ENCODE peak calls at places on chromosomes 12 and 14, in four cellular contexts. Q is A549, Z is progenitor cell of endocrine pancreas, D is epithelial cell of esophagus. R is an unnamed sample.

GRCh38 chr14:106665814-106666213 is 1139.4 kb downstream of the TMEM121 start:
- DNase-seq in Q (no peak), Z (no peak), D (no peak), R (no peak)

GRCh38 chr14:90319173-90319572 is 12.6 kb downstream of the NRDE2 start:
- DNase-seq in Q (no peak), Z (no peak), D (no peak), R (no peak)

GRCh38 chr12:66044731-66045130 is 85.8 kb downstream of the LLPH start:
- DNase-seq in Q (peak), Z (no peak), D (peak), R (no peak)

GRCh38 chr14:32027255-32027939 is 49.7 kb upstream of the ARHGAP5 start:
- DNase-seq in Q (peak), Z (no peak), D (peak), R (no peak)

GRCh38 chr14:53963491-53964227 is 7.0 kb upstream of the BMP4 start:
- DNase-seq in Q (peak), Z (peak), D (peak), R (peak)

GRCh38 chr14:74531467-74531866 is 37.9 kb downstream of the ISCA2 start:
- DNase-seq in Q (peak), Z (no peak), D (peak), R (no peak)

GRCh38 chr14:105879867-105880561 is 353.6 kb downstream of the TMEM121 start:
- DNase-seq in Q (no peak), Z (no peak), D (no peak), R (peak)

GRCh38 chr14:41541333-41541732 is 65.3 kb upstream of the LRFN5 start:
- DNase-seq in Q (no peak), Z (no peak), D (no peak), R (no peak)

GRCh38 chr12:96416033-96416790 is 16.0 kb upstream of the CDK17 start:
- DNase-seq in Q (peak), Z (no peak), D (peak), R (no peak)

GRCh38 chr14:88612981-88613380 is 50.1 kb downstream of the ZC3H14 start:
- DNase-seq in Q (no peak), Z (no peak), D (no peak), R (no peak)

GRCh38 chr14:22123188-22123560 is 449.6 kb upstream of the OR4E1 start:
- DNase-seq in Q (no peak), Z (no peak), D (peak), R (no peak)

GRCh38 chr12:27652174-27652763 is 44.0 kb upstream of the REP15 start:
- DNase-seq in Q (peak), Z (peak), D (peak), R (no peak)

GRCh38 chr12:57693317-57693658 is 644 bp upstream of the OS9 start:
- DNase-seq in Q (no peak), Z (no peak), D (peak), R (no peak)

GRCh38 chr14:93103392-93104080 is 12.2 kb downstream of the ITPK1 start:
- DNase-seq in Q (no peak), Z (no peak), D (no peak), R (no peak)

GRCh38 chr14:52527052-52527451 is 25.3 kb downstream of the TXNDC16 start:
- DNase-seq in Q (no peak), Z (no peak), D (no peak), R (no peak)

GRCh38 chr14:32232481-32232880 is 29.4 kb upstream of the RNU6-8 start:
- DNase-seq in Q (no peak), Z (no peak), D (peak), R (no peak)

GRCh38 chr12:96131230-96131788 is 62.9 kb upstream of the ELK3 start:
- DNase-seq in Q (no peak), Z (no peak), D (no peak), R (no peak)

GRCh38 chr12:26195250-26195640 is at the start of gene SSPN:
- DNase-seq in Q (peak), Z (peak), D (peak), R (peak)

GRCh38 chr12:7501031-7501585 is 2.5 kb downstream of the CD163 start:
- DNase-seq in Q (peak), Z (no peak), D (peak), R (no peak)

GRCh38 chr12:104138747-104139186 is 757 bp upstream of the NFYB start:
- DNase-seq in Q (peak), Z (no peak), D (no peak), R (no peak)

GRCh38 chr12:118064608-118065007 is 3.6 kb upstream of the WSB2 start:
- DNase-seq in Q (no peak), Z (no peak), D (no peak), R (no peak)
- TF ChIP-seq CTCF in Q (no peak), Z (peak), D (no peak), R (peak)

DNA sequence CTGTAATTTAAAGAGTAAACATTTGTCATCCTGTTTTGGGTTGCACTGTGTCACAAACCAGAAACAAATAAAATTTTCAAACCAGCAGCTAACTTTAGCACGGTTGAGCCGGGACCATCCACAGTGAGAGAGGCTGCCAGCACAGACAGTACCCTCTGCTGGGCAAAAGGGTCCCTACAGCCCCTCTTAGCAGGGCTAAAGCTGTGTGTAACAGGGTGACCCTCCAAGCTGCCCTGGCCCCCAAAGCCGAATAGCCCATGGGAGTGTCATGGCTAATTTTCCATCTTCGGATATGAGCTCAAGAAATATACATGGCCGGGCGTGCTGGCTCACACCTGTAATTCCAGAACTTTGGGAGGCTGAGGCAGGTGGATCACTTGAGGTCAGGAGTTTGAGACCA is 157.1 kb upstream of the GRIN2B start:
- DNase-seq in Q (peak), Z (peak), D (no peak), R (no peak)
- TF ChIP-seq CTCF in Q (no peak), Z (peak), D (no peak), R (peak)

DNA sequence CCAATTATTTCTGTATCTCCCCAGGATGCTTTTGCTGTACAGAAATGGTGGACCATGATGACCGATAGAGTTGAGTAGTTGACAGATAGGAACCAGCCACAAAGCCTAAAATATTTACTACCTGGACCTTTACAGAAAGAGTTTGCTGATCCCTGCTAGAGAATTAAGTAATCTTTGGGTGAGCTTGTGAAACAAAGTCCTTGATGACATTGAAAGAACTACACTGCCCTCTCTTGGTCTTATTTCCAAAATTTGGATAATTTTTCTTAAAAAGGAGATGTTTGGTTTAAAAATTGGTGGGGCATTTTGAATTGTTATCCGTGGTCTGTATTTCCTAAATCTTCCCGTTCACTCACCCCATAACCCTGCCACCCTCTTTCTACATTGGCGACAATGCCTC is 13.7 kb upstream of the TCTN1 start:
- DNase-seq in Q (peak), Z (no peak), D (peak), R (no peak)
- TF ChIP-seq CTCF in Q (peak), Z (peak), D (peak), R (peak)

GRCh38 chr12:81615031-81615430 is 144.1 kb downstream of the PPFIA2 start:
- DNase-seq in Q (no peak), Z (no peak), D (no peak), R (no peak)

GRCh38 chr12:81610955-81611889 is 147.9 kb downstream of the PPFIA2 start:
- DNase-seq in Q (peak), Z (no peak), D (peak), R (no peak)
- TF ChIP-seq CTCF in Q (peak), Z (peak), D (peak), R (peak)

GRCh38 chr12:116524964-116525379 is 34.2 kb upstream of the MAP1LC3B2 start:
- DNase-seq in Q (peak), Z (no peak), D (peak), R (no peak)
- TF ChIP-seq CTCF in Q (peak), Z (no peak), D (no peak), R (no peak)

DNA sequence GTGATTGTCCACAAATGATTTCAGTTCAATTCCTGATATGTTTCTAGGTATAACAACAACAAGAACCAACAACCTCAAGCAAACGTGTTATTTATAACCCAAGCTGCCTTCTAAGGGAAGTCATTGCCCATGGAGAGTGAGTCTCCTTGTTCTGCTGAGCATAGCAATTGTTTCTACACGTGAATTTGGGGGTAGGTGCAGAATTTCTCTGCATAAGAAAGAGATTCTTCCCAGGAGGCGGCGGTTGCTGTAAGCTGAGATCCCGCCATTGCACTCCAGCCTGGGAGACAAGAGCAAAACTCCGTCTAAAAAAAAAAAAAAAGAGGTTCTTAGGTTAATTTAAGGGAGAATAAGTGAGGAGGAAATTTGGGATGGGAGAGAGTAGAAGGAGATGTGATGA is 226.5 kb upstream of the PELI2 start:
- DNase-seq in Q (no peak), Z (no peak), D (no peak), R (no peak)
- TF ChIP-seq CTCF in Q (no peak), Z (no peak), D (no peak), R (no peak)

GRCh38 chr12:99765469-99766114 is 118.0 kb downstream of the GARIN6 start:
- DNase-seq in Q (no peak), Z (no peak), D (no peak), R (no peak)

GRCh38 chr12:99769581-99769980 is 122.0 kb downstream of the GARIN6 start:
- DNase-seq in Q (no peak), Z (no peak), D (no peak), R (no peak)

GRCh38 chr12:99766408-99766807 is 118.9 kb downstream of the GARIN6 start:
- DNase-seq in Q (no peak), Z (no peak), D (peak), R (no peak)

GRCh38 chr12:99768758-99769157 is 121.2 kb downstream of the GARIN6 start:
- DNase-seq in Q (no peak), Z (no peak), D (no peak), R (no peak)

GRCh38 chr12:99767809-99768208 is 120.3 kb downstream of the GARIN6 start:
- DNase-seq in Q (peak), Z (no peak), D (peak), R (no peak)
- TF ChIP-seq CTCF in Q (peak), Z (peak), D (peak), R (peak)

DNA sequence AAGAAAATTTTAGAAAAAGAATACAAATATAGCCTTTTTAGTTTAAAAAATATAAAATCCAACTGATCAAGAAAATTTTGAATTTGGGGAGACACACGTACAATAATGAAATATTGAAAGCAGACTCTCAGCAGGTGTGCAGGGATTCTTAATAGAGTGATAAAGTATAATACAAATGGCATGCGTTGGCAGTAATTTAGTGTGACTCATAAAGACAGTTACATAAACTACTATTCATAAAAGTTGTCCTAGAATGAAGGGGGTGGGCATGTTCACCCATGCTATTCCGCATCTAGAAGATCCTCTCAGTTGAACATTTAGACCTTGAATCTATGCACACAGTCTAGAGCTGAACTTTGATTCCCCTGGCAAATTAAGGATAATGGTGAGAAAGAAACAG is 200.4 kb upstream of the AVPR1A start:
- DNase-seq in Q (no peak), Z (no peak), D (no peak), R (no peak)
- TF ChIP-seq CTCF in Q (no peak), Z (no peak), D (no peak), R (no peak)

DNA sequence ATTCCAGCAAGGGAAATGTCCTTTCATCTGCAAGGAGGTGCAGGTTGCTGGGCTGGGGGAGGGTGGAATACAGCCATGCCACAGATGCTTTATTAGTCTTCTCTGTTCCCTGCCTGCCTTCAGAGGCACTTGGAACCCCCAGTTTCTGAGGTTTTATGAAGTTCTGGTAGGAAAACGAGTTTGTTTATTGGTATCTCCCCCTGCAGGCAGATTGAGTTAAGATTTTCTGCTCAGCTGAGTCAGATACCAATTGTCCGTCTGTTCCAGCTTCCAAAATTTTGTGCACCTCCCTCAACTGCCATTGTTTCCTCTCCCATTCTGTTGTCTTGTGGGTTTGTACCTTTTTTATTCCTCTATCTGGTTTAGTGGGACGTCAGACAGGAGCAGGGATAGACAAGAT is 155.6 kb downstream of the ETV6 start:
- DNase-seq in Q (no peak), Z (no peak), D (no peak), R (no peak)
- TF ChIP-seq CTCF in Q (no peak), Z (peak), D (peak), R (no peak)

R was measured in type B pancreatic cell.